ENCODE peak calls at places on chromosomes 6 and 20, in six cellular contexts. T is neuronal stem cell, B is trophoblast cell, Y is H1, O is IMR-90, D is H9. M is an unnamed sample.
A peak's percentile ranks its signal among the peaks of the same experiment; 100 is the strongest.

GRCh38 chr20:6812530-6812929 is 45.0 kb downstream of the BMP2 start:
- DNase-seq in T (no peak), B (no peak), Y (no peak), O (no peak), D (no peak), M (no peak)

GRCh38 chr6:148203970-148204369 is 138.7 kb upstream of the SASH1 start:
- DNase-seq in T (no peak), B (peak; percentile 65), Y (no peak), O (peak; percentile 90), D (no peak), M (peak; percentile 30)

GRCh38 chr20:63896136-63896890 is 1.4 kb downstream of the DNAJC5 start:
- DNase-seq in T (no peak), B (peak; percentile 57), Y (no peak), O (peak; percentile 46), D (no peak), M (peak; percentile 54)

GRCh38 chr6:167782698-167783517 is 43.8 kb upstream of the AFDN start:
- DNase-seq in T (no peak), B (no peak), Y (no peak), O (no peak), D (no peak), M (no peak)

GRCh38 chr6:57324538-57324937 is 7.1 kb downstream of the PRIM2 start:
- DNase-seq in T (no peak), B (no peak), Y (no peak), O (peak; percentile 32), D (no peak), M (peak; percentile 33)

GRCh38 chr6:43723737-43724295 is 36.2 kb upstream of the MRPS18A start:
- DNase-seq in T (peak; percentile 65), B (peak; percentile 79), Y (peak; percentile 85), O (peak; percentile 70), D (peak; percentile 81), M (peak; percentile 61)

GRCh38 chr6:18753071-18753470 is 365.9 kb downstream of the RNF144B start:
- DNase-seq in T (no peak), B (no peak), Y (no peak), O (no peak), D (no peak), M (no peak)

GRCh38 chr6:3797231-3798200 is 46.0 kb upstream of the PXDC1 start:
- DNase-seq in T (no peak), B (no peak), Y (no peak), O (peak; percentile 79), D (no peak), M (peak; percentile 42)

GRCh38 chr6:166610104-166610503 is 16.9 kb downstream of the RPS6KA2 start:
- DNase-seq in T (no peak), B (no peak), Y (no peak), O (no peak), D (no peak), M (no peak)

GRCh38 chr6:21245488-21245887 is 348.1 kb upstream of the SOX4 start:
- DNase-seq in T (no peak), B (no peak), Y (no peak), O (no peak), D (no peak), M (no peak)

GRCh38 chr20:32764000-32764960 is 2.1 kb downstream of the DNMT3B start:
- DNase-seq in T (no peak), B (no peak), Y (peak; percentile 80), O (no peak), D (peak; percentile 92), M (no peak)

GRCh38 chr20:58868795-58869194 is 16.3 kb downstream of the GNAS start:
- DNase-seq in T (no peak), B (peak; percentile 86), Y (no peak), O (no peak), D (peak; percentile 49), M (no peak)

GRCh38 chr6:126127662-126128061 is 141.3 kb downstream of the TRMT11 start:
- DNase-seq in T (no peak), B (no peak), Y (no peak), O (no peak), D (no peak), M (no peak)

GRCh38 chr6:148192310-148192709 is 150.3 kb upstream of the SASH1 start:
- DNase-seq in T (no peak), B (no peak), Y (no peak), O (peak; percentile 89), D (no peak), M (peak; percentile 14)

GRCh38 chr20:50585678-50586077 is 75.5 kb downstream of the PTPN1 start:
- DNase-seq in T (no peak), B (no peak), Y (no peak), O (no peak), D (no peak), M (no peak)

GRCh38 chr6:168517742-168518347 is 76.9 kb downstream of the SMOC2 start:
- DNase-seq in T (no peak), B (no peak), Y (no peak), O (no peak), D (no peak), M (no peak)

GRCh38 chr6:50824505-50824904 is 5.8 kb downstream of the TFAP2B start:
- DNase-seq in T (no peak), B (no peak), Y (no peak), O (no peak), D (peak; percentile 62), M (no peak)

GRCh38 chr20:58524814-58525213 is 9.6 kb upstream of the APCDD1L start:
- DNase-seq in T (no peak), B (peak; percentile 48), Y (no peak), O (peak; percentile 85), D (peak; percentile 8), M (no peak)

GRCh38 chr20:59152559-59153354 is 10.9 kb upstream of the ZNF831 start:
- DNase-seq in T (no peak), B (no peak), Y (no peak), O (no peak), D (no peak), M (no peak)

GRCh38 chr20:4545526-4545925 is 176.2 kb upstream of the PRND start:
- DNase-seq in T (no peak), B (no peak), Y (no peak), O (peak; percentile 41), D (no peak), M (no peak)
- H2AFZ ChIP-seq in T (no peak overlapping the region), B (no peak overlapping the region), Y (no peak overlapping the region), O (no peak overlapping the region), D (no peak overlapping the region), M (no peak overlapping the region)

GRCh38 chr6:72858204-72858603 is 236.3 kb downstream of the KCNQ5 start:
- DNase-seq in T (no peak), B (no peak), Y (no peak), O (no peak), D (no peak), M (no peak)
- H4K91ac ChIP-seq in T (no peak overlapping the region), B (no peak overlapping the region), Y (no peak overlapping the region), O (no peak overlapping the region), D (no peak overlapping the region), M (no peak overlapping the region)

GRCh38 chr6:111484655-111484974 is 1.6 kb upstream of the REV3L start:
- DNase-seq in T (no peak), B (no peak), Y (no peak), O (peak; percentile 11), D (no peak), M (peak; percentile 30)

GRCh38 chr6:111481836-111482235 is 1.2 kb downstream of the REV3L start:
- DNase-seq in T (no peak), B (no peak), Y (no peak), O (peak; percentile 11), D (no peak), M (peak; percentile 59)

GRCh38 chr6:111483736-111484654 is 977 bp upstream of the REV3L start:
- DNase-seq in T (peak; percentile 85), B (peak; percentile 86), Y (peak; percentile 81), O (peak; percentile 97), D (peak; percentile 84), M (peak; percentile 96)

GRCh38 chr6:111482236-111482958 is 621 bp downstream of the REV3L start:
- DNase-seq in T (no peak), B (peak; percentile 24), Y (no peak), O (peak; percentile 28), D (no peak), M (peak; percentile 71)

GRCh38 chr6:111482959-111483735 is at the start of gene REV3L:
- DNase-seq in T (peak; percentile 94), B (peak; percentile 89), Y (peak; percentile 89), O (peak; percentile 84), D (peak; percentile 89), M (peak; percentile 92)
- H3K4ac ChIP-seq in T (no peak within 1 kb of the TSS), B (peak within 1 kb of the TSS; percentile 53), Y (no peak within 1 kb of the TSS), O (peak within 1 kb of the TSS; percentile 96), D (no peak within 1 kb of the TSS), M (peak within 1 kb of the TSS; percentile 98)

GRCh38 chr6:11609324-11610071 is 71.9 kb downstream of the TMEM170B start:
- DNase-seq in T (no peak), B (peak; percentile 46), Y (no peak), O (peak; percentile 85), D (no peak), M (peak; percentile 89)
- H2AFZ ChIP-seq in T (peak overlapping the region; percentile 84), B (peak overlapping the region; percentile 45), Y (no peak overlapping the region), O (peak overlapping the region; percentile 76), D (no peak overlapping the region), M (peak overlapping the region; percentile 33)

GRCh38 chr6:136723780-136724179 is 68.5 kb downstream of the MAP3K5 start:
- DNase-seq in T (no peak), B (no peak), Y (no peak), O (no peak), D (no peak), M (no peak)
- H4K91ac ChIP-seq in T (no peak overlapping the region), B (no peak overlapping the region), Y (no peak overlapping the region), O (no peak overlapping the region), D (no peak overlapping the region), M (no peak overlapping the region)

GRCh38 chr20:18138266-18138582 is 561 bp downstream of the KAT14 start:
- DNase-seq in T (no peak), B (no peak), Y (no peak), O (no peak), D (no peak), M (no peak)

GRCh38 chr20:18139832-18140231 is 2.2 kb downstream of the KAT14 start:
- DNase-seq in T (no peak), B (no peak), Y (no peak), O (no peak), D (no peak), M (no peak)

GRCh38 chr20:18133962-18134361 is 3.7 kb upstream of the KAT14 start:
- DNase-seq in T (no peak), B (no peak), Y (no peak), O (no peak), D (no peak), M (no peak)

GRCh38 chr20:18138639-18139583 is 1.2 kb downstream of the KAT14 start:
- DNase-seq in T (no peak), B (no peak), Y (peak; percentile 11), O (no peak), D (no peak), M (peak; percentile 4)

DNA sequence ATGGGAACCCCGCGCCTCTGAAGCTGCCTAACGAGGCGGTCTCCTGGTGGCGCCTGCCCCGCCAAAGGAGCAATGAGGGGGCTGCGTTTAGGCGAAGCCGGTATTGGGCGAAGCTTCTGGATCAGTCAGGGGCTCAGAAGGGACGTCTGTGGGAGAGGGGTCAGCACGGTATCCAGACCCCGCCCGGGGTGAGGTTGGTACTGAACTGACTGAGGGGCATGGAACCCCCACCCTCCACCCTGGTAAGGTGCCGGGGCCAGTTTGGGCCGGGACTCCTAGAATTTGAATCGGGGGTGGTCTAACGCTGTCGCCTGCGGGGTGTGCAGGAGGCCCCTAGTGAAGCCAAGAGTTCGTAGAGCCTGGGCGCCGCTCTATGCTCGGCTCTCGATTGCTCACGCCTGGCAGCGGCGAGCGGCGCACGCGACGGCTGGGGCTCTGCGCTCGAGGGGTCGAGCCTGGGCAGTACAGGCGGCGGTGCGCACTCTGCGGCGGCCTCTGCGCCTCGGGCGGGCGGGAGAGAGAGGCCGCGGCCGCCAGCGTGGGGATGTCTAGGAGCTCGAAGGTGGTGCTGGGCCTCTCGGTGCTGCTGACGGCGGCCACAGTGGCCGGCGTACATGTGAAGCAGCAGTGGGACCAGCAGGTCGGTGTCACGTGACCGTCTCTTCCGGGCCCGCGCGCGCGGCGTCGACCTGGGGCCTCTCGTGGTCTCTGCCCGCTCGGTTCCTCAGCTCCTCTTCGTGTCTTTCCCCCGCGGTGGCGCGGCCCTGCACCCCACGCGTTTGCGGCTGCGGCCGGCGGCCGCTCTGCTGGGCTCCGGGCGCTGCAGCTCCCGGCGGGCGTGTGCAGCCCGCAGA is at the start of the genes KAT14 and PET117:
- DNase-seq in T (peak; percentile 95), B (peak; percentile 90), Y (peak; percentile 97), O (peak; percentile 89), D (peak; percentile 93), M (peak; percentile 95)
- H3K4ac ChIP-seq in T (no peak within 1 kb of the TSS), B (peak within 1 kb of the TSS; percentile 81), Y (no peak within 1 kb of the TSS), O (peak within 1 kb of the TSS; percentile 80), D (no peak within 1 kb of the TSS), M (peak within 1 kb of the TSS; percentile 93)